ENCODE peak calls at places on chromosomes 5 and 9, in nine cellular contexts. D is AG04450; Q is fibroblast of lung; Z is stimulated activated CD4-positive, alpha-beta T cell treated with anti-CD3 and anti-CD28 coated beads, Interleukin-4, amount 100 ng/mL, for 4 hours; F is right lobe of liver; W is nucleus accumbens; B is GM04504; A is stimulated activated CD8-positive, alpha-beta memory T cell treated with anti-CD3 and anti-CD28 coated beads, Interleukin-2, amount 100 ng/mL, for 1 hour; K is activated T-cell treated with anti-CD3 and anti-CD28 coated beads, Interleukin-2, amount 50 U/mL, for 72 hours. P is an unnamed sample.

GRCh38 chr9:121620777-121621437 is 30.5 kb upstream of the DAB2IP start:
- DNase-seq in D (no peak), Q (peak), Z (no peak), F (no peak), W (no peak), B (no peak), A (no peak), K (peak), P (peak)

GRCh38 chr5:142176255-142176654 is 67.7 kb downstream of the NDFIP1 start:
- DNase-seq in D (no peak), Q (no peak), Z (no peak), F (no peak), W (no peak), B (no peak), A (no peak), K (no peak), P (no peak)

GRCh38 chr5:176360894-176361436 is 599 bp downstream of the KIAA1191 start:
- DNase-seq in D (no peak), Q (peak), Z (no peak), F (no peak), W (no peak), B (no peak), A (no peak), K (peak), P (peak)

GRCh38 chr9:89868100-89868499 is 263.3 kb downstream of the GADD45G start:
- DNase-seq in D (no peak), Q (no peak), Z (no peak), F (no peak), W (no peak), B (no peak), A (no peak), K (no peak), P (no peak)

GRCh38 chr9:114364123-114364522 is 23.7 kb downstream of the AKNA start:
- DNase-seq in D (peak), Q (peak), Z (no peak), F (no peak), W (no peak), B (peak), A (no peak), K (no peak), P (no peak)

GRCh38 chr5:54867310-54867944 is 118.0 kb downstream of the ESM1 start:
- DNase-seq in D (no peak), Q (peak), Z (no peak), F (no peak), W (no peak), B (peak), A (no peak), K (no peak), P (no peak)

GRCh38 chr9:121353246-121353975 is 16.6 kb downstream of the STOM start:
- DNase-seq in D (no peak), Q (no peak), Z (no peak), F (no peak), W (no peak), B (no peak), A (peak), K (peak), P (peak)

GRCh38 chr5:82408033-82408432 is 129.9 kb upstream of the RPS23 start:
- DNase-seq in D (no peak), Q (no peak), Z (no peak), F (no peak), W (no peak), B (no peak), A (no peak), K (no peak), P (no peak)

GRCh38 chr5:109315245-109315644 is 94.5 kb downstream of the PJA2 start:
- DNase-seq in D (no peak), Q (no peak), Z (no peak), F (no peak), W (no peak), B (no peak), A (no peak), K (no peak), P (no peak)

GRCh38 chr9:98357921-98358535 is 102.6 kb upstream of the TBC1D2 start:
- DNase-seq in D (no peak), Q (peak), Z (no peak), F (no peak), W (no peak), B (no peak), A (no peak), K (no peak), P (no peak)

GRCh38 chr5:62315376-62316049 is 9.5 kb downstream of the KIF2A start:
- DNase-seq in D (no peak), Q (no peak), Z (no peak), F (no peak), W (no peak), B (no peak), A (no peak), K (no peak), P (no peak)

GRCh38 chr9:113675475-113675941 is 200.6 kb upstream of the ZNF618 start:
- DNase-seq in D (peak), Q (peak), Z (no peak), F (no peak), W (no peak), B (peak), A (no peak), K (no peak), P (no peak)

GRCh38 chr9:78023003-78023741 is 8.4 kb downstream of the GNAQ start:
- DNase-seq in D (peak), Q (peak), Z (no peak), F (no peak), W (no peak), B (no peak), A (no peak), K (no peak), P (no peak)